ENCODE peak calls at places on chromosomes 7 and 10, in five cellular contexts. E is tibial artery, Z is heart left ventricle, P is PC-9, T is left lung. J is an unnamed sample.

GRCh38 chr10:24351883-24352778 is 143.2 kb downstream of the KIAA1217 start:
- DNase-seq in Z (no peak), T (no peak), E (no peak), P (no peak), J (no peak)

GRCh38 chr10:27568196-27569175 is 64.4 kb downstream of the RAB18 start:
- DNase-seq in P (no peak), E (no peak), Z (no peak), T (no peak), J (no peak)

GRCh38 chr10:89669985-89670384 is 24.9 kb upstream of the PANK1 start:
- DNase-seq in E (no peak), T (no peak), Z (no peak), P (no peak), J (no peak)

GRCh38 chr7:84108119-84108518 is 86.5 kb downstream of the SEMA3A start:
- DNase-seq in P (no peak), T (no peak), Z (no peak), E (no peak), J (no peak)

GRCh38 chr7:14734839-14735321 is 167.7 kb downstream of the DGKB start:
- DNase-seq in T (no peak), E (no peak), P (no peak), Z (no peak), J (no peak)

GRCh38 chr7:82677064-82677463 is 233.5 kb upstream of the CACNA2D1 start:
- DNase-seq in T (no peak), P (no peak), E (no peak), Z (no peak), J (no peak)

GRCh38 chr7:139482662-139483466 is 609 bp downstream of the KLRG2 start:
- DNase-seq in T (no peak), P (no peak), E (no peak), Z (no peak), J (no peak)

GRCh38 chr10:42367532-42368230 is 270.7 kb downstream of the ZNF33B start:
- DNase-seq in T (peak; percentile 86), E (peak; percentile 85), P (peak; percentile 88), Z (peak; percentile 93), J (peak; percentile 52)

GRCh38 chr7:48899932-48900331 is 24.4 kb upstream of the CDC14C start:
- DNase-seq in Z (no peak), E (no peak), P (no peak), T (no peak), J (no peak)

GRCh38 chr10:91613411-91614253 is 19.2 kb downstream of the PPP1R3C start:
- DNase-seq in E (no peak), T (no peak), Z (no peak), P (peak; percentile 40), J (no peak)

GRCh38 chr10:13253726-13254125 is 19.6 kb upstream of the UCMA start:
- DNase-seq in Z (no peak), E (no peak), P (no peak), T (no peak), J (no peak)

GRCh38 chr10:10870523-10871241 is 147.0 kb upstream of the CELF2 start:
- DNase-seq in P (no peak), E (no peak), Z (no peak), T (no peak), J (no peak)

GRCh38 chr10:13998090-13998838 is 332.5 kb downstream of the FRMD4A start:
- DNase-seq in T (no peak), E (no peak), Z (no peak), P (no peak), J (no peak)

DNA sequence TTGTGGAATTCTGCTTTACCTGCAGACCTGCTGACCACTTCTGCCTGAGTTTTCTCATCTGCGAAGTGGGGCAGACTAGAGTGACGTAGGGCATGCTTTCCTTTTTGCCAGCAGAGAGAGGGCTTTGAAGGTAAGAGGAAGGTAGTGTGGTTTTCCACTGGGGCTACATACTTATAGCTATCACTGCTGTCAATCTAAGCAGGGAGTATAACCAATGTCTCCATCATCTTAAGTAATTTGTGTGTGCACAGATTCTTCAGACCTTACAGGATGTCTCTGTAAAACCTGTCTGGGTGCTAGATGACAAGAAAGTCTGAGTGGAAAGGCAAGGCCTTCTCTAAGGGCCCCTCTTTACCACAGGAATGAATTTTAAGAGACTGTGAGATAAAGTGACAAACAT is 106.8 kb downstream of the RBM20 start:
- DNase-seq in E (no peak), T (no peak), Z (no peak), P (no peak), J (no peak)
- TF ChIP-seq CTCF in E (no peak), T (no peak), Z (no peak), P (no peak), J (no peak)

GRCh38 chr7:70556761-70557160 is 575.2 kb upstream of the GALNT17 start:
- DNase-seq in T (no peak), Z (no peak), E (no peak), P (no peak), J (no peak)

GRCh38 chr7:70557281-70557680 is 574.7 kb upstream of the GALNT17 start:
- DNase-seq in P (no peak), T (no peak), Z (no peak), E (no peak), J (no peak)

GRCh38 chr7:70554646-70555045 is 577.3 kb upstream of the GALNT17 start:
- DNase-seq in T (no peak), Z (no peak), E (no peak), P (no peak), J (no peak)

GRCh38 chr7:70563960-70564359 is 568.0 kb upstream of the GALNT17 start:
- DNase-seq in P (no peak), E (no peak), Z (no peak), T (no peak), J (no peak)

GRCh38 chr7:70559815-70560214 is 572.1 kb upstream of the GALNT17 start:
- DNase-seq in E (no peak), P (no peak), Z (no peak), T (no peak), J (no peak)
- H3K4me1 ChIP-seq in E (no peaks in the 10 kb centered on the region), P (no peaks in the 10 kb centered on the region), Z (no peaks in the 10 kb centered on the region), T (no peaks in the 10 kb centered on the region), J (no peaks in the 10 kb centered on the region)

GRCh38 chr10:110918269-110918632 is 729 bp downstream of the BBIP1 start:
- DNase-seq in E (peak; percentile 97), Z (peak; percentile 98), P (peak; percentile 93), T (peak; percentile 97), J (peak; percentile 98)
- TF ChIP-seq CTCF in E (no peak), Z (peak; percentile 14), P (no peak), T (no peak), J (peak; percentile 5)

GRCh38 chr10:95303950-95304349 is 13.1 kb upstream of the PDLIM1 start:
- DNase-seq in Z (no peak), E (no peak), P (no peak), T (no peak), J (no peak)

GRCh38 chr10:95304976-95305375 is 14.2 kb upstream of the PDLIM1 start:
- DNase-seq in T (no peak), Z (no peak), E (no peak), P (no peak), J (no peak)

GRCh38 chr10:95306851-95307250 is 16.0 kb upstream of the PDLIM1 start:
- DNase-seq in Z (no peak), T (no peak), E (no peak), P (no peak), J (no peak)

GRCh38 chr10:95304463-95304862 is 13.7 kb upstream of the PDLIM1 start:
- DNase-seq in E (no peak), Z (no peak), T (no peak), P (no peak), J (no peak)

GRCh38 chr10:95305606-95306385 is 15.0 kb upstream of the PDLIM1 start:
- DNase-seq in T (no peak), Z (no peak), E (no peak), P (no peak), J (no peak)
- H3K4me1 ChIP-seq in T (peaks cover 26% of the 10 kb centered on the region), Z (peaks cover 3% of the 10 kb centered on the region), E (peaks cover 34% of the 10 kb centered on the region), P (peaks cover 34% of the 10 kb centered on the region), J (peaks cover 20% of the 10 kb centered on the region)

DNA sequence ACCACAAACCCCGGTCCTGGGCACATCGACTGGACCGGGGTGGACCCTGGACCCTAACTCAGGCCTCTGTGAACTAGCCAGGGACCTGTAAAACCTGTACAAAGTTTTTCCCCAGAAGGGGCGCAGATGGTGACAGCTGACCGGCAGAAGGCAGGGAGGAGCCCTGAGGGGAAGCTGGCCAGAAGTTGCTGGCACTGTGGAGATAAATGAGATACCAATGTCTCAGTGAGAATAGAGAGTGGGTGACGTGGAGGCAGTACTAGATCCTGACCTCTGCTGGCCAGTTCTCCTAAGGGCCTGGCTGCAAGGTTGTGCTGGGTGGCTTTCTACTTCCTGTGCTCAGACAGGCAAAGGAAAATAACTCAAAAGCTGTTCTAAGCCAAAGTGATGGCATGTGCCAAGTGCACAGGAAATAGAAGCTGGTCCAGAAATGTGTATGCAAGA is 10.6 kb upstream of the TSPAN14 start:
- DNase-seq in Z (no peak), T (no peak), E (no peak), P (no peak), J (no peak)
- TF ChIP-seq CTCF in Z (peak; percentile 27), T (peak; percentile 9), E (no peak), P (peak; percentile 54), J (peak; percentile 26)

GRCh38 chr7:127900116-127900515 is 131.1 kb downstream of the LRRC4 start:
- DNase-seq in T (no peak), P (no peak), E (no peak), Z (no peak), J (no peak)

GRCh38 chr7:127903913-127904705 is 127.1 kb downstream of the LRRC4 start:
- DNase-seq in P (no peak), T (no peak), E (no peak), Z (no peak), J (no peak)

GRCh38 chr7:127901895-127902703 is 129.1 kb downstream of the LRRC4 start:
- DNase-seq in Z (no peak), T (no peak), E (no peak), P (no peak), J (no peak)

GRCh38 chr7:127897704-127898454 is 133.4 kb downstream of the LRRC4 start:
- DNase-seq in T (no peak), Z (no peak), P (no peak), E (no peak), J (no peak)

GRCh38 chr7:127900735-127901685 is 130.2 kb downstream of the LRRC4 start:
- DNase-seq in P (no peak), Z (no peak), E (no peak), T (no peak), J (no peak)
- H3K4me1 ChIP-seq in P (no peaks in the 10 kb centered on the region), Z (no peaks in the 10 kb centered on the region), E (peaks cover 34% of the 10 kb centered on the region), T (peaks cover 31% of the 10 kb centered on the region), J (no peaks in the 10 kb centered on the region)

DNA sequence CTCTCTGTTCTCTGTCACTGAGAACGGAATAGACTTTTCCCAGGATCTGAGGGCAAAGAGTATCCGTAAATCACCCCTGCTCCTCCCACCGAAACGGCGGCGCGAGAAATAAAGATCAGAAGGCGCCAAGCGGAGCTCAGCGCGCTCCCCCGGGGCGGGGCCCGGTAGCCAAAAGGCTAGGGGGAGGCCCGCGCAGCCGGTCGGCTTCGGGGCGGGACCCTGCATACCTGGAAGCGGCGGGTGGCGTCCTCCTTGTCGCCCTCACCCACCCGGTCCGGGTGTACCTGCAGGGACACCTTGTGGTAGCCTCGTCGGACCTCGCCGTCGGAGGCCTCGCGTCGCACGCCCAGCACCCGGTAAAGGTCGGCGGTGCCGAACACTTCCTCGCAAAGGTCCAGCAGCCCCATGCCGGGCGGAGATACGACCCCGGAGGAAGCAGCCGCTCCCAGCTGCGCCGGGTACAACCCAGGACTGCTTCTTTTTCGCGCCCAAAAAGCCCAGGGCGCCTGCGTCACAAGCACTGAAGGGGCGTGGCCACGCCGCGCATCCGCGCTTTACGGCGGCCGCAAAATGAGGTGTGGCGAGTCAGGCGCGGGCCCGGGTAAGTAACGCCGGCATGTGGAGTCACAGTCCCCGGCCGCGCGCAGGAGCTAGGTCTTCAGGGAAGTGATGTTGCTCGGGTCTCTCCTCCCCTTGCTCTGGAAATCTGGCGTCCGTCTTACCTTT is at the start of gene DNAJC9:
- DNase-seq in T (peak; percentile 96), E (peak; percentile 97), P (peak; percentile 99), Z (peak; percentile 96), J (peak; percentile 90)
- TF ChIP-seq CTCF in T (no peak), E (no peak), P (no peak), Z (no peak), J (no peak)